ENCODE peak calls at places on chromosomes 4 and X, in four cellular contexts. A is fibroblast of lung, N is astrocyte of the spinal cord, L is uterus. X is an unnamed sample.

GRCh38 chr4:108342325-108342986 is 173.7 kb upstream of the LEF1 start:
- DNase-seq in A (no peak), L (no peak), N (no peak), X (no peak)

GRCh38 chr4:15562114-15562513 is 92.4 kb downstream of the CC2D2A start:
- DNase-seq in N (no peak), A (peak), L (no peak), X (no peak)

GRCh38 chr4:127601029-127601428 is 31.7 kb upstream of the INTU start:
- DNase-seq in N (peak), A (peak), L (no peak), X (no peak)

GRCh38 chr4:828641-829271 is 2.8 kb upstream of the CPLX1 start:
- DNase-seq in A (no peak), N (no peak), L (no peak), X (no peak)

GRCh38 chrX:13283968-13284914 is 35.6 kb downstream of the ATXN3L start:
- DNase-seq in L (no peak), N (peak), A (peak), X (peak)

GRCh38 chrX:114582264-114582632 is 1.6 kb upstream of the HTR2C start:
- DNase-seq in A (no peak), L (no peak), N (no peak), X (no peak)

GRCh38 chr4:38281416-38282071 is 321.3 kb downstream of the PTTG2 start:
- DNase-seq in A (peak), N (peak), L (no peak), X (peak)

GRCh38 chr4:36243355-36244256 is 708 bp downstream of the ARAP2 start:
- DNase-seq in N (peak), A (peak), L (peak), X (no peak)

GRCh38 chr4:76753814-76754213 is 144.1 kb downstream of the SOWAHB start:
- DNase-seq in L (no peak), A (peak), N (peak), X (peak)

GRCh38 chrX:24113161-24113560 is 36.4 kb upstream of the ZFX start:
- DNase-seq in N (no peak), L (no peak), A (peak), X (no peak)

GRCh38 chrX:34875204-34875603 is 67.4 kb upstream of the FAM47B start:
- DNase-seq in N (peak), L (no peak), A (peak), X (peak)

GRCh38 chrX:10111364-10112148 is 45.2 kb upstream of the CLCN4 start:
- DNase-seq in N (no peak), A (no peak), L (no peak), X (no peak)

GRCh38 chr4:122100508-122100907 is 51.6 kb upstream of the BLTP1 start:
- DNase-seq in A (no peak), N (peak), L (no peak), X (no peak)

GRCh38 chrX:97046861-97047260 is 163.2 kb downstream of the RPA4 start:
- DNase-seq in N (no peak), L (no peak), A (no peak), X (no peak)

GRCh38 chrX:40700640-40701342 is 34.6 kb downstream of the MED14 start:
- DNase-seq in L (no peak), A (no peak), N (no peak), X (no peak)

GRCh38 chr4:129064717-129065116 is 28.6 kb downstream of the SCLT1 start:
- DNase-seq in A (peak), N (peak), L (no peak), X (peak)

GRCh38 chrX:42119076-42119475 is 195.7 kb upstream of the CASK start:
- DNase-seq in L (no peak), N (peak), A (peak), X (peak)

GRCh38 chr4:140071806-140072205 is 82.2 kb downstream of the MAML3 start:
- DNase-seq in L (no peak), A (peak), N (peak), X (peak)

GRCh38 chrX:23952984-23953907 is 45.4 kb downstream of the CXorf58 start:
- DNase-seq in N (no peak), L (no peak), A (no peak), X (no peak)

GRCh38 chrX:140132937-140133336 is 167.6 kb upstream of the CXorf66 start:
- DNase-seq in A (peak), L (no peak), N (no peak), X (no peak)

GRCh38 chr4:24180586-24180985 is 290.7 kb upstream of the PPARGC1A start:
- DNase-seq in N (no peak), A (no peak), L (no peak), X (no peak)

GRCh38 chr4:169975131-169975836 is 50.9 kb downstream of the MFAP3L start:
- DNase-seq in N (no peak), A (peak), L (no peak), X (no peak)

GRCh38 chr4:108007984-108008383 is 18.3 kb downstream of the HADH start:
- DNase-seq in A (no peak), L (no peak), N (no peak), X (no peak)

GRCh38 chr4:2266181-2266580 is 4.3 kb upstream of the MXD4 start:
- DNase-seq in N (no peak), A (peak), L (peak), X (no peak)

GRCh38 chr4:113659127-113659526 is 102.4 kb downstream of the CAMK2D start:
- DNase-seq in A (no peak), N (no peak), L (no peak), X (no peak)

GRCh38 chr4:169270156-169270809 is 473 bp downstream of the SH3RF1 start:
- DNase-seq in N (peak), A (peak), L (peak), X (no peak)

GRCh38 chrX:16610121-16610565 is 39.8 kb upstream of the S100G start:
- DNase-seq in A (peak), L (no peak), N (peak), X (peak)

GRCh38 chr4:153113838-153114105 is 90.5 kb upstream of the TRIM2 start:
- DNase-seq in A (no peak), N (no peak), L (no peak), X (no peak)

GRCh38 chrX:154298312-154298711 is 2.7 kb downstream of the TKTL1 start:
- DNase-seq in L (no peak), A (no peak), N (no peak), X (no peak)

GRCh38 chrX:141947350-141947749 is 43.7 kb downstream of the MAGEC1 start:
- DNase-seq in A (no peak), N (no peak), L (no peak), X (no peak)

GRCh38 chrX:9466711-9467110 is 1.9 kb downstream of the TBL1X start:
- DNase-seq in N (no peak), A (no peak), L (no peak), X (no peak)

GRCh38 chrX:71994601-71995000 is 84.0 kb downstream of the NHSL2 start:
- DNase-seq in N (no peak), L (no peak), A (peak), X (no peak)

GRCh38 chr4:90186229-90186628 is 59.0 kb downstream of the CCSER1 start:
- DNase-seq in L (no peak), N (no peak), A (no peak), X (no peak)

GRCh38 chr4:2182981-2183380 is 58.9 kb downstream of the HAUS3 start:
- DNase-seq in L (no peak), A (peak), N (no peak), X (no peak)

GRCh38 chr4:114015444-114015899 is 36.0 kb upstream of the ARSJ start:
- DNase-seq in A (peak), N (peak), L (no peak), X (peak)

GRCh38 chrX:40164751-40165150 is 67.0 kb upstream of the BCOR start:
- DNase-seq in A (no peak), N (no peak), L (no peak), X (no peak)

GRCh38 chr4:51840791-51841190 is 2.2 kb upstream of the DCUN1D4 start:
- DNase-seq in A (no peak), N (no peak), L (no peak), X (no peak)

GRCh38 chr4:37836838-37837413 is 10.4 kb downstream of the PGM2 start:
- DNase-seq in A (no peak), L (no peak), N (no peak), X (no peak)

GRCh38 chrX:118637997-118638396 is 89.4 kb upstream of the IL13RA1 start:
- DNase-seq in A (no peak), L (no peak), N (no peak), X (no peak)
- TF ChIP-seq CTCF in A (peak), L (no peak), N (no peak), X (no peak)

GRCh38 chr4:26048962-26049361 is 134.9 kb downstream of the SMIM20 start:
- DNase-seq in N (peak), L (peak), A (peak), X (no peak)
- H3K4me3 ChIP-seq in N (no peak), L (peak), A (no peak), X (no peak)

DNA sequence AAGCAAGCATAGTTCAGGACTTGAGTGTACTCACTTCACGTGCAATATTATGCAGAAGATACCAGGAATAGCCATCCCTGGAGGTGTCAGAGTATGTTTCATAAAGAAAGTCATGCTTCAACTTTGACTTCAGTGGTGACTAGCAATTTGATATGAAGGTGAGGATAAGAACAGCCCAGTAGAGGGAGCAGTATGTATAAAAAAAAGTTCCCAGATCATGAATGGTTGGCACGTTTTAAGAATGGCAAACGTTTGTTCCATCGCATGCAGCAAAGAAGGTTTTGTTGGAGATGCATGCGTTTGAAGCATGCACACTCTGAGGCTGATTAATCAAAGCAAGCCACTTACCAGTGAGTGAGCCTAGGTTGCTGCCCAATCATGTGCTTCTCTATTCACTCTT is 33.5 kb upstream of the SLITRK4 start:
- DNase-seq in A (no peak), N (peak), L (no peak), X (no peak)
- TF ChIP-seq CTCF in A (no peak), N (no peak), L (no peak), X (no peak)

GRCh38 chrX:131577433-131577832 is 33.6 kb downstream of the OR13H1 start:
- DNase-seq in A (no peak), N (no peak), L (no peak), X (no peak)
- H3K4me3 ChIP-seq in A (no peak), N (no peak), L (no peak), X (no peak)

X was measured in brain microvascular endothelial cell.